ENCODE peak calls at places on chromosomes 6 and 20, in five cellular contexts. D is ELR; Q is naive thymus-derived CD8-positive, alpha-beta T cell; U is WERI-Rb-1; A is activated gamma-delta T cell treated with Interleukin-2 at 50 U/mL for 16 hours. L is an unnamed sample.

GRCh38 chr6:150241751-150242150 is 98.9 kb downstream of the PPP1R14C start:
- DNase-seq in D (no peak), Q (no peak), U (no peak), A (no peak), L (no peak)

GRCh38 chr6:157813757-157814455 is 9.1 kb upstream of the SNX9 start:
- DNase-seq in D (peak; percentile 63), Q (no peak), U (no peak), A (no peak), L (no peak)

GRCh38 chr20:24957326-24957996 is 8.4 kb downstream of the CST7 start:
- DNase-seq in D (no peak), Q (no peak), U (no peak), A (no peak), L (no peak)

GRCh38 chr20:53646550-53646949 is 52.9 kb upstream of the ZNF217 start:
- DNase-seq in D (no peak), Q (no peak), U (no peak), A (no peak), L (no peak)

GRCh38 chr20:61119263-61119662 is 132.8 kb upstream of the CDH4 start:
- DNase-seq in D (no peak), Q (no peak), U (no peak), A (no peak), L (no peak)

GRCh38 chr20:38152175-38153010 is 12.7 kb downstream of the TGM2 start:
- DNase-seq in D (peak; percentile 90), Q (no peak), U (no peak), A (no peak), L (no peak)

GRCh38 chr6:20159781-20160540 is 52.3 kb downstream of the MBOAT1 start:
- DNase-seq in D (no peak), Q (no peak), U (no peak), A (no peak), L (no peak)

GRCh38 chr6:25930532-25931410 is at the start of gene SLC17A2:
- DNase-seq in D (no peak), Q (no peak), U (no peak), A (no peak), L (no peak)

GRCh38 chr20:52731086-52731485 is 241.1 kb upstream of the TSHZ2 start:
- DNase-seq in D (no peak), Q (no peak), U (no peak), A (no peak), L (no peak)

GRCh38 chr6:43614396-43614730 is 14.7 kb downstream of the GTPBP2 start:
- DNase-seq in D (no peak), Q (no peak), U (no peak), A (no peak), L (no peak)

GRCh38 chr6:44266347-44266746 is 996 bp upstream of the NFKBIE start:
- DNase-seq in D (no peak), Q (no peak), U (no peak), A (no peak), L (no peak)

GRCh38 chr6:100209323-100210137 is 215.5 kb upstream of the MCHR2 start:
- DNase-seq in D (no peak), Q (no peak), U (no peak), A (no peak), L (no peak)

GRCh38 chr6:121597654-121598053 is 162.2 kb downstream of the GJA1 start:
- DNase-seq in D (peak; percentile 81), Q (no peak), U (no peak), A (no peak), L (no peak)